ENCODE peak calls at places on chromosomes 6 and 20, in five cellular contexts. X is activated naive CD8-positive, alpha-beta T cell treated with anti-CD3 and anti-CD28 coated beads, Interleukin-2, amount 50 U/mL, for 16 hours; O is heart right ventricle; C is naive thymus-derived CD4-positive, alpha-beta T cell; P is activated gamma-delta T cell treated with anti-CD3 and anti-CD28 coated beads, Interleukin-2, amount 50 U/mL, for 16 hours. T is an unnamed sample.

GRCh38 chr6:132648356-132648755 is 10.6 kb downstream of the TAAR1 start:
- DNase-seq in P (peak; percentile 7), X (no peak), O (no peak), C (no peak), T (no peak)

GRCh38 chr6:287500-287883 is 4.8 kb upstream of the DUSP22 start:
- DNase-seq in O (no peak), X (no peak), C (no peak), P (no peak), T (no peak)

GRCh38 chr6:118387921-118388701 is 160.0 kb upstream of the PLN start:
- DNase-seq in C (no peak), X (no peak), P (no peak), O (no peak), T (no peak)

GRCh38 chr20:59258103-59258705 is 42.2 kb upstream of the EDN3 start:
- DNase-seq in C (peak; percentile 30), X (no peak), O (no peak), P (no peak), T (no peak)

GRCh38 chr20:25072226-25072811 is 9.6 kb downstream of the VSX1 start:
- DNase-seq in X (no peak), O (no peak), C (no peak), P (no peak), T (no peak)

GRCh38 chr6:156839591-156840001 is 62.4 kb downstream of the ARID1B start:
- DNase-seq in O (peak; percentile 51), P (no peak), X (no peak), C (no peak), T (no peak)

GRCh38 chr6:17022604-17023003 is 79.2 kb upstream of the STMND1 start:
- DNase-seq in X (no peak), C (no peak), O (no peak), P (no peak), T (no peak)

GRCh38 chr6:167350731-167351655 is 26.1 kb downstream of the TTLL2 start:
- DNase-seq in X (peak; percentile 70), O (peak; percentile 52), C (peak; percentile 76), P (peak; percentile 79), T (no peak)

GRCh38 chr6:34788111-34788510 is 3.8 kb upstream of the BLTP3A start:
- DNase-seq in O (no peak), P (no peak), X (no peak), C (no peak), T (no peak)

GRCh38 chr6:17714879-17715860 is 8.4 kb upstream of the NUP153 start:
- DNase-seq in O (no peak), X (no peak), C (no peak), P (no peak), T (peak; percentile 33)

GRCh38 chr6:48429021-48429420 is 318.0 kb upstream of the PTCHD4 start:
- DNase-seq in P (no peak), O (no peak), X (no peak), C (no peak), T (no peak)

GRCh38 chr6:67676892-67677291 is 958.2 kb upstream of the ADGRB3 start:
- DNase-seq in C (no peak), P (no peak), X (no peak), O (no peak), T (no peak)

GRCh38 chr20:21519136-21519584 is 5.3 kb upstream of the NKX2-2 start:
- DNase-seq in X (no peak), O (no peak), P (no peak), C (no peak), T (no peak)

GRCh38 chr6:5125152-5126006 is 40.2 kb downstream of the PPP1R3G start:
- DNase-seq in C (no peak), O (no peak), P (no peak), X (no peak), T (no peak)

GRCh38 chr20:2697768-2698167 is 5.2 kb downstream of the EBF4 start:
- DNase-seq in C (no peak), P (no peak), O (no peak), X (no peak), T (no peak)

GRCh38 chr6:55798571-55798970 is 76.8 kb downstream of the BMP5 start:
- DNase-seq in O (no peak), X (no peak), P (no peak), C (no peak), T (no peak)

GRCh38 chr6:25363429-25363828 is 84.3 kb downstream of the CARMIL1 start:
- DNase-seq in C (no peak), O (no peak), P (no peak), X (no peak), T (no peak)

GRCh38 chr6:170439366-170440351 is 113.4 kb downstream of the PSMB1 start:
- DNase-seq in C (no peak), X (no peak), P (no peak), O (no peak), T (no peak)

GRCh38 chr20:24990810-24991252 is 1.7 kb downstream of the APMAP start:
- DNase-seq in O (no peak), P (no peak), X (no peak), C (no peak), T (no peak)

GRCh38 chr20:63135411-63135810 is 80.5 kb downstream of the YTHDF1 start:
- DNase-seq in P (no peak), O (no peak), X (no peak), C (no peak), T (no peak)

GRCh38 chr20:63101781-63102719 is 95.3 kb upstream of the BHLHE23 start:
- DNase-seq in O (no peak), C (peak; percentile 74), P (peak; percentile 40), X (peak; percentile 34), T (no peak)

GRCh38 chr6:161436106-161436876 is 162.4 kb upstream of the AGPAT4 start:
- DNase-seq in P (no peak), X (no peak), O (no peak), C (no peak), T (no peak)

GRCh38 chr6:48111143-48111506 is at the start of gene PTCHD4:
- DNase-seq in X (no peak), P (no peak), O (peak; percentile 12), C (no peak), T (no peak)

GRCh38 chr6:165653196-165653595 is 9.8 kb downstream of the PDE10A start:
- DNase-seq in X (no peak), O (no peak), P (no peak), C (no peak), T (no peak)

GRCh38 chr6:44706011-44706410 is 318.5 kb downstream of the CDC5L start:
- DNase-seq in O (no peak), X (no peak), C (no peak), P (no peak), T (no peak)

GRCh38 chr6:74070091-74070490 is 374.1 kb downstream of the CD109 start:
- DNase-seq in X (no peak), C (no peak), P (no peak), O (no peak), T (no peak)

GRCh38 chr20:41183391-41183790 is 46.0 kb downstream of the PLCG1 start:
- DNase-seq in O (no peak), X (no peak), C (no peak), P (no peak), T (no peak)

GRCh38 chr6:136083540-136083939 is 166.6 kb downstream of the MTFR2 start:
- DNase-seq in C (no peak), O (no peak), P (no peak), X (no peak), T (no peak)

GRCh38 chr6:30707281-30707850 is 9.7 kb downstream of the MDC1 start:
- DNase-seq in X (no peak), C (no peak), P (no peak), O (no peak), T (no peak)

GRCh38 chr6:150841697-150842096 is 23.8 kb upstream of the MTHFD1L start:
- DNase-seq in O (no peak), P (no peak), C (no peak), X (no peak), T (no peak)

GRCh38 chr6:150596439-150596838 is 3.2 kb upstream of the PLEKHG1 start:
- DNase-seq in O (no peak), X (no peak), P (no peak), C (no peak), T (no peak)

GRCh38 chr20:17992224-17992637 is 23.4 kb downstream of the MGME1 start:
- DNase-seq in X (no peak), P (no peak), O (no peak), C (no peak), T (no peak)

GRCh38 chr6:17102258-17102870 is 514 bp downstream of the STMND1 start:
- DNase-seq in X (no peak), C (no peak), O (no peak), P (no peak), T (no peak)

GRCh38 chr20:13865825-13866351 is 81.1 kb downstream of the NDUFAF5 start:
- DNase-seq in C (no peak), X (no peak), P (no peak), O (no peak), T (no peak)

GRCh38 chr6:32700391-32701040 is 34.1 kb upstream of the HLA-DQB1 start:
- DNase-seq in O (peak; percentile 58), X (no peak), P (no peak), C (peak; percentile 54), T (no peak)

GRCh38 chr6:125486881-125487280 is 185.1 kb upstream of the HDDC2 start:
- DNase-seq in P (no peak), X (no peak), C (no peak), O (no peak), T (no peak)

GRCh38 chr6:12324741-12325140 is 34.6 kb downstream of the EDN1 start:
- DNase-seq in O (no peak), X (no peak), P (no peak), C (no peak), T (no peak)

GRCh38 chr20:18428490-18429173 is 38.2 kb downstream of the DZANK1 start:
- DNase-seq in C (no peak), O (peak; percentile 61), P (no peak), X (no peak), T (no peak)